ENCODE peak calls at places on chromosome 4, in ten cellular contexts. S is endothelial cell; L is LoVo; E is T-helper 2 cell; R is stimulated activated CD4-positive, alpha-beta T cell treated with anti-CD3 and anti-CD28 coated beads, Interleukin-4, amount 100 ng/mL, for 48 hours; O is SHP77 treated with DMSO at 0.1 percent for 48 hours; K is activated CD4-positive, alpha-beta T cell treated with anti-CD3 and anti-CD28 coated beads, Interleukin-2, amount 50 U/mL, for 24 hours; M is cerebellar cortex; Z is anterior cingulate cortex; X is NCI-H526. T is an unnamed sample.

GRCh38 chr4:172758586-172759340 is 409.8 kb upstream of the GALNT7 start:
- DNase-seq in M (no peak), E (no peak), R (no peak), Z (no peak), O (no peak), K (no peak), L (no peak), X (no peak), S (no peak), T (no peak)

GRCh38 chr4:113695328-113696169 is 66.0 kb downstream of the CAMK2D start:
- DNase-seq in L (peak; percentile 35), M (no peak), O (no peak), K (no peak), E (no peak), Z (no peak), R (no peak), S (no peak), X (no peak), T (no peak)

GRCh38 chr4:3215256-3215655 is 33.7 kb upstream of the MSANTD1 start:
- DNase-seq in R (no peak), S (no peak), M (peak; percentile 48), X (no peak), O (no peak), E (no peak), K (no peak), L (no peak), Z (no peak), T (no peak)

GRCh38 chr4:169619518-169619957 is 840 bp upstream of the CLCN3 start:
- DNase-seq in M (peak; percentile 81), E (no peak), S (peak; percentile 20), Z (peak; percentile 24), R (no peak), K (peak; percentile 51), X (peak; percentile 87), O (peak; percentile 20), L (peak; percentile 76), T (no peak)

GRCh38 chr4:146478009-146478408 is 43.7 kb downstream of the SLC10A7 start:
- DNase-seq in S (no peak), E (no peak), K (no peak), O (no peak), Z (no peak), L (no peak), R (no peak), X (no peak), M (no peak), T (no peak)

GRCh38 chr4:47839259-47839658 is 1.4 kb upstream of the CORIN start:
- DNase-seq in L (no peak), X (peak; percentile 37), K (peak; percentile 32), E (no peak), O (no peak), M (peak; percentile 31), Z (no peak), R (peak; percentile 46), S (no peak), T (no peak)

GRCh38 chr4:95263391-95263790 is 285.4 kb downstream of the UNC5C start:
- DNase-seq in O (no peak), Z (no peak), K (no peak), E (no peak), R (no peak), S (no peak), L (no peak), M (no peak), X (no peak), T (no peak)

GRCh38 chr4:3469386-3470243 is 6.5 kb downstream of the DOK7 start:
- DNase-seq in K (no peak), E (no peak), Z (no peak), R (no peak), L (no peak), S (no peak), O (no peak), M (no peak), X (no peak), T (no peak)

GRCh38 chr4:152990471-152991131 is 54.5 kb downstream of the FHDC1 start:
- DNase-seq in E (no peak), L (no peak), S (no peak), R (no peak), K (no peak), Z (no peak), O (no peak), M (peak; percentile 81), X (no peak), T (no peak)

GRCh38 chr4:37453004-37453360 is 208.4 kb downstream of the NWD2 start:
- DNase-seq in X (peak; percentile 96), K (peak; percentile 13), M (peak; percentile 93), E (no peak), O (peak; percentile 34), L (peak; percentile 88), R (peak; percentile 18), Z (no peak), S (peak; percentile 49), T (peak; percentile 65)

GRCh38 chr4:24226018-24226417 is 336.2 kb upstream of the PPARGC1A start:
- DNase-seq in X (no peak), E (no peak), Z (no peak), R (no peak), O (no peak), K (no peak), M (no peak), L (no peak), S (no peak), T (no peak)

GRCh38 chr4:76208005-76208765 is 5.4 kb downstream of the SCARB2 start:
- DNase-seq in E (no peak), X (peak; percentile 17), L (peak; percentile 72), M (no peak), R (no peak), Z (peak; percentile 53), O (peak; percentile 63), S (peak; percentile 65), K (no peak), T (no peak)

GRCh38 chr4:4837921-4838601 is 21.4 kb upstream of the MSX1 start:
- DNase-seq in R (no peak), K (no peak), S (no peak), L (no peak), X (peak; percentile 49), O (no peak), Z (no peak), M (no peak), E (no peak), T (no peak)

GRCh38 chr4:55681430-55681829 is 45.3 kb upstream of the NMU start:
- DNase-seq in Z (no peak), K (no peak), E (no peak), L (no peak), S (no peak), M (no peak), R (no peak), O (no peak), X (no peak), T (no peak)

GRCh38 chr4:109313168-109314133 is 11.0 kb upstream of the COL25A1 start:
- DNase-seq in K (no peak), O (no peak), L (no peak), E (no peak), M (no peak), S (no peak), R (no peak), Z (no peak), X (no peak), T (no peak)

GRCh38 chr4:185700048-185700447 is 111.9 kb downstream of the SORBS2 start:
- DNase-seq in K (no peak), O (no peak), L (no peak), X (no peak), S (no peak), R (no peak), Z (no peak), M (no peak), E (no peak), T (no peak)

GRCh38 chr4:16126714-16127113 is 42.9 kb upstream of the PROM1 start:
- DNase-seq in E (no peak), O (no peak), Z (no peak), R (no peak), M (peak; percentile 15), K (no peak), S (no peak), X (no peak), L (no peak), T (no peak)

GRCh38 chr4:35965300-35965699 is 279.0 kb downstream of the ARAP2 start:
- DNase-seq in Z (no peak), M (no peak), E (no peak), R (no peak), K (no peak), O (no peak), S (no peak), X (peak; percentile 44), L (no peak), T (no peak)

GRCh38 chr4:55358668-55359067 is 12.6 kb downstream of the SRD5A3 start:
- DNase-seq in S (no peak), O (no peak), M (no peak), E (no peak), X (no peak), R (no peak), L (peak; percentile 83), Z (no peak), K (peak; percentile 3), T (no peak)

T was measured in H1.